ENCODE peak calls at places on chromosomes 6 and 20, in ten cellular contexts. One of them, this sample, is unnamed.

GRCh38 chr6:156689656-156690055 is 87.5 kb upstream of the ARID1B start:
- DNase-seq in T-cell: no peak
- DNase-seq in left cardiac atrium: no peak
- DNase-seq in endothelial cell: no peak
- DNase-seq in mammary epithelial cell: no peak
- DNase-seq in T-helper 2 cell: no peak
- DNase-seq in astrocyte of the cerebellum: no peak
- DNase-seq in CD8-positive, alpha-beta memory T cell: no peak
- DNase-seq in EH: no peak
- DNase-seq in Daoy: no peak
- DNase-seq in this sample: no peak

GRCh38 chr6:13528232-13528631 is 40.8 kb upstream of the GFOD1 start:
- DNase-seq in T-cell: no peak
- DNase-seq in left cardiac atrium: no peak
- DNase-seq in astrocyte of the cerebellum: no peak
- DNase-seq in CD8-positive, alpha-beta memory T cell: no peak
- DNase-seq in T-helper 2 cell: no peak
- DNase-seq in mammary epithelial cell: no peak
- DNase-seq in EH: no peak
- DNase-seq in Daoy: no peak
- DNase-seq in endothelial cell: no peak
- DNase-seq in this sample: no peak

GRCh38 chr20:38057351-38057972 is 23.9 kb downstream of the RPRD1B start:
- DNase-seq in CD8-positive, alpha-beta memory T cell: peak
- DNase-seq in EH: peak
- DNase-seq in mammary epithelial cell: peak
- DNase-seq in astrocyte of the cerebellum: peak
- DNase-seq in endothelial cell: peak
- DNase-seq in T-cell: peak
- DNase-seq in Daoy: peak
- DNase-seq in T-helper 2 cell: peak
- DNase-seq in left cardiac atrium: peak
- DNase-seq in this sample: peak

GRCh38 chr20:33839591-33839990 is 28.4 kb downstream of the CHMP4B start:
- DNase-seq in astrocyte of the cerebellum: no peak
- DNase-seq in T-cell: no peak
- DNase-seq in T-helper 2 cell: no peak
- DNase-seq in left cardiac atrium: peak
- DNase-seq in CD8-positive, alpha-beta memory T cell: no peak
- DNase-seq in mammary epithelial cell: no peak
- DNase-seq in EH: no peak
- DNase-seq in Daoy: no peak
- DNase-seq in endothelial cell: no peak
- DNase-seq in this sample: no peak

GRCh38 chr6:106518748-106519147 is 110.5 kb downstream of the RTN4IP1 start:
- DNase-seq in left cardiac atrium: no peak
- DNase-seq in astrocyte of the cerebellum: no peak
- DNase-seq in endothelial cell: no peak
- DNase-seq in mammary epithelial cell: no peak
- DNase-seq in Daoy: no peak
- DNase-seq in T-helper 2 cell: no peak
- DNase-seq in T-cell: no peak
- DNase-seq in EH: no peak
- DNase-seq in CD8-positive, alpha-beta memory T cell: no peak
- DNase-seq in this sample: no peak

GRCh38 chr6:128903715-128904114 is 20.8 kb downstream of the LAMA2 start:
- DNase-seq in left cardiac atrium: no peak
- DNase-seq in mammary epithelial cell: no peak
- DNase-seq in EH: no peak
- DNase-seq in T-cell: no peak
- DNase-seq in astrocyte of the cerebellum: no peak
- DNase-seq in Daoy: no peak
- DNase-seq in T-helper 2 cell: no peak
- DNase-seq in CD8-positive, alpha-beta memory T cell: no peak
- DNase-seq in endothelial cell: no peak
- DNase-seq in this sample: no peak

GRCh38 chr6:137099689-137100398 is 55.1 kb upstream of the IL20RA start:
- DNase-seq in mammary epithelial cell: no peak
- DNase-seq in Daoy: no peak
- DNase-seq in T-cell: no peak
- DNase-seq in astrocyte of the cerebellum: no peak
- DNase-seq in CD8-positive, alpha-beta memory T cell: no peak
- DNase-seq in EH: no peak
- DNase-seq in endothelial cell: no peak
- DNase-seq in T-helper 2 cell: no peak
- DNase-seq in left cardiac atrium: no peak
- DNase-seq in this sample: no peak

GRCh38 chr6:150038202-150038830 is 13.0 kb upstream of the RAET1L start:
- DNase-seq in EH: peak
- DNase-seq in Daoy: peak
- DNase-seq in astrocyte of the cerebellum: no peak
- DNase-seq in endothelial cell: no peak
- DNase-seq in mammary epithelial cell: peak
- DNase-seq in CD8-positive, alpha-beta memory T cell: no peak
- DNase-seq in left cardiac atrium: no peak
- DNase-seq in T-helper 2 cell: no peak
- DNase-seq in T-cell: no peak
- DNase-seq in this sample: no peak

GRCh38 chr6:37303891-37304503 is 46.1 kb upstream of the TMEM217 start:
- DNase-seq in mammary epithelial cell: peak
- DNase-seq in endothelial cell: peak
- DNase-seq in T-cell: no peak
- DNase-seq in EH: peak
- DNase-seq in astrocyte of the cerebellum: no peak
- DNase-seq in Daoy: no peak
- DNase-seq in left cardiac atrium: no peak
- DNase-seq in T-helper 2 cell: no peak
- DNase-seq in CD8-positive, alpha-beta memory T cell: no peak
- DNase-seq in this sample: no peak

GRCh38 chr6:33112148-33112547 is 36.4 kb downstream of the HLA-DPB1 start:
- DNase-seq in left cardiac atrium: no peak
- DNase-seq in astrocyte of the cerebellum: no peak
- DNase-seq in mammary epithelial cell: peak
- DNase-seq in Daoy: peak
- DNase-seq in T-helper 2 cell: no peak
- DNase-seq in endothelial cell: no peak
- DNase-seq in CD8-positive, alpha-beta memory T cell: peak
- DNase-seq in EH: peak
- DNase-seq in T-cell: peak
- DNase-seq in this sample: peak

GRCh38 chr20:20370087-20370575 is 2.2 kb downstream of the INSM1 start:
- DNase-seq in CD8-positive, alpha-beta memory T cell: no peak
- DNase-seq in astrocyte of the cerebellum: no peak
- DNase-seq in Daoy: no peak
- DNase-seq in left cardiac atrium: no peak
- DNase-seq in T-helper 2 cell: no peak
- DNase-seq in mammary epithelial cell: no peak
- DNase-seq in T-cell: no peak
- DNase-seq in EH: no peak
- DNase-seq in endothelial cell: no peak
- DNase-seq in this sample: no peak

GRCh38 chr6:167782698-167783517 is 43.8 kb upstream of the AFDN start:
- DNase-seq in EH: no peak
- DNase-seq in left cardiac atrium: no peak
- DNase-seq in Daoy: no peak
- DNase-seq in T-helper 2 cell: no peak
- DNase-seq in endothelial cell: no peak
- DNase-seq in mammary epithelial cell: no peak
- DNase-seq in T-cell: no peak
- DNase-seq in CD8-positive, alpha-beta memory T cell: no peak
- DNase-seq in astrocyte of the cerebellum: no peak
- DNase-seq in this sample: no peak

GRCh38 chr20:9467995-9468394 is 46.4 kb upstream of the LAMP5 start:
- DNase-seq in mammary epithelial cell: no peak
- DNase-seq in astrocyte of the cerebellum: no peak
- DNase-seq in T-helper 2 cell: no peak
- DNase-seq in Daoy: peak
- DNase-seq in T-cell: no peak
- DNase-seq in left cardiac atrium: no peak
- DNase-seq in CD8-positive, alpha-beta memory T cell: no peak
- DNase-seq in endothelial cell: peak
- DNase-seq in EH: no peak
- DNase-seq in this sample: no peak